ENCODE peak calls at places on chromosomes 3 and 15, in seven cellular contexts. J is effector memory CD4-positive, alpha-beta T cell; G is RWPE2; N is right cardiac atrium; S is colonic mucosa; L is thoracic aorta; F is SJSA1. Z is an unnamed sample. For H3K9me3, the result is how much of the 10 kb centered on the place peaks cover.

GRCh38 chr15:31278056-31278445 is 48.6 kb upstream of the KLF13 start:
- DNase-seq in J (no peak), F (no peak), N (no peak), G (peak), S (no peak), L (no peak), Z (no peak)

GRCh38 chr15:44243146-44243545 is 45.4 kb upstream of the GOLM2 start:
- DNase-seq in G (no peak), N (no peak), L (no peak), S (no peak), J (no peak), F (no peak), Z (no peak)

GRCh38 chr3:113606539-113607218 is 74.3 kb downstream of the SIDT1 start:
- DNase-seq in F (no peak), G (no peak), J (peak), S (no peak), L (no peak), N (no peak), Z (no peak)

GRCh38 chr15:75201609-75202250 is at the start of gene C15orf39:
- DNase-seq in N (peak), G (peak), L (no peak), F (peak), S (peak), J (peak), Z (no peak)

GRCh38 chr15:89248584-89248983 is 4.8 kb downstream of the FANCI start:
- DNase-seq in F (no peak), L (no peak), S (no peak), N (no peak), G (no peak), J (no peak), Z (no peak)

GRCh38 chr3:147816770-147817169 is 407.6 kb downstream of the ZIC1 start:
- DNase-seq in L (no peak), J (no peak), S (peak), N (peak), F (no peak), G (no peak), Z (no peak)

GRCh38 chr3:10855871-10856662 is 40.0 kb downstream of the SLC6A11 start:
- DNase-seq in J (no peak), N (no peak), S (no peak), L (no peak), F (no peak), G (no peak), Z (no peak)

GRCh38 chr3:69558912-69559311 is 173.0 kb upstream of the FRMD4B start:
- DNase-seq in G (no peak), N (no peak), F (no peak), L (no peak), J (no peak), S (peak), Z (no peak)

GRCh38 chr3:196108075-196108743 is 26.3 kb upstream of the TFRC start:
- DNase-seq in F (no peak), G (no peak), N (no peak), L (no peak), J (no peak), S (no peak), Z (no peak)

GRCh38 chr3:29334652-29335189 is 53.9 kb downstream of the RBMS3 start:
- DNase-seq in F (no peak), J (no peak), S (no peak), L (no peak), G (no peak), N (no peak), Z (no peak)

GRCh38 chr3:165192610-165193192 is 3.5 kb downstream of the SLITRK3 start:
- DNase-seq in J (no peak), L (no peak), G (no peak), N (no peak), F (no peak), S (no peak), Z (no peak)

GRCh38 chr15:80403712-80404056 is 498 bp upstream of the ARNT2 start:
- DNase-seq in S (no peak), G (no peak), F (no peak), N (no peak), L (no peak), J (no peak), Z (no peak)

GRCh38 chr15:76588811-76589747 is 252.5 kb downstream of the ISL2 start:
- DNase-seq in F (no peak), G (no peak), L (no peak), N (no peak), J (no peak), S (peak), Z (no peak)

GRCh38 chr3:32022947-32023346 is 41.4 kb downstream of the ZNF860 start:
- DNase-seq in N (no peak), S (peak), L (no peak), J (no peak), F (no peak), G (no peak), Z (no peak)

GRCh38 chr3:120284702-120285507 is at the start of gene GPR156:
- DNase-seq in S (no peak), J (no peak), N (peak), G (no peak), L (no peak), F (no peak), Z (no peak)

GRCh38 chr3:172235698-172236097 is 196.3 kb downstream of the FNDC3B start:
- DNase-seq in N (no peak), S (no peak), J (no peak), F (no peak), L (no peak), G (no peak), Z (no peak)

GRCh38 chr3:146161725-146162047 is 702 bp upstream of the PLOD2 start:
- DNase-seq in L (no peak), S (peak), J (no peak), G (no peak), N (peak), F (no peak), Z (no peak)

GRCh38 chr3:39407259-39407629 is 724 bp downstream of the RPSA start:
- DNase-seq in S (no peak), N (no peak), G (no peak), J (no peak), F (peak), L (no peak), Z (no peak)

GRCh38 chr3:42516443-42516842 is 14.0 kb downstream of the VIPR1 start:
- DNase-seq in J (no peak), F (no peak), L (no peak), S (peak), G (no peak), N (peak), Z (no peak)

DNA sequence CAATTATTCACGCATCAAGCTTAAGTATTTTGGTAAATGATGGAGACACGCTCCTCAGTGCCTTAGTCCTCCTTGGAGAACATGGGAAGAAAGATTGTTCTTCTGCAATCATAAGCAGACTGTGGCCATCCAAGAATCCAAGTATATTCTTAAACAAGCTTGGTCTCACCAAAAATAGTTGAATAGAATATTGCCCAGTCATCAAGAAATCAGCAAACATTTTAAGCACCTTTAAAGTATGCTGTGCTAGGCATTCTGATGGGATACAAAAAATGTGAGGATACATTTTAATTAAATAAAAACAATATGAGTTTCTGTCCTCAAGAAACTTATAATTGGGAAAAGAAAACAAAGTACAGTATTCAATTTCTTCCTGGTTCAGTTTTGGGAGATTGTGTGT is 445.5 kb downstream of the CNTN4 start:
- DNase-seq in N (no peak), F (no peak), L (no peak), S (no peak), J (no peak), G (no peak), Z (no peak)
- H3K9me3 ChIP-seq in N (under half), F (under half), L (under half), S (under half), J (under half), G (under half), Z (under half)

GRCh38 chr15:87591521-87591920 is 665.0 kb downstream of the NTRK3 start:
- DNase-seq in L (no peak), N (no peak), J (no peak), G (no peak), S (no peak), F (no peak), Z (no peak)

GRCh38 chr15:87589134-87589533 is 667.4 kb downstream of the NTRK3 start:
- DNase-seq in G (no peak), F (no peak), J (no peak), N (no peak), L (no peak), S (no peak), Z (no peak)

DNA sequence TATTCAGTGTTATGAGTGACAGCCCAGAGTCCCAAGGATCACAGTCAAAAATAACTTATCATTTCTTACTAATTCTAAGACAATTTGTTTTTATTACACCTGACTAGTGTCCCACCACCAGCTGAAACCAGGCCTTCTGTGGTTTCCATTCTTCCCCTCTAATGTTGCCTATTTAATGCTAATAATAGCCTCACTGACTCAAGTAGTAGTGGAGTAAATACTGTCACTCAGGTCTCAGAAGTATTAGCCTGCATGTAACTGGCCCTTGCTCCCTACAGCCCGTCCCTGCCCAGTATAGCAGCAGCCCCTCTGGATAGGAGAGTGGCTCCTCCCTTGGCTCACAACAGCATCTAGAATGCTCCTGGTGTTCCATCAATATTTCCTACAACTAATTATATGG is 665.5 kb downstream of the NTRK3 start:
- DNase-seq in G (no peak), N (no peak), F (no peak), J (no peak), S (no peak), L (no peak), Z (no peak)
- H3K27ac ChIP-seq in G (no peak), N (no peak), F (no peak), J (no peak), S (no peak), L (no peak), Z (no peak)

DNA sequence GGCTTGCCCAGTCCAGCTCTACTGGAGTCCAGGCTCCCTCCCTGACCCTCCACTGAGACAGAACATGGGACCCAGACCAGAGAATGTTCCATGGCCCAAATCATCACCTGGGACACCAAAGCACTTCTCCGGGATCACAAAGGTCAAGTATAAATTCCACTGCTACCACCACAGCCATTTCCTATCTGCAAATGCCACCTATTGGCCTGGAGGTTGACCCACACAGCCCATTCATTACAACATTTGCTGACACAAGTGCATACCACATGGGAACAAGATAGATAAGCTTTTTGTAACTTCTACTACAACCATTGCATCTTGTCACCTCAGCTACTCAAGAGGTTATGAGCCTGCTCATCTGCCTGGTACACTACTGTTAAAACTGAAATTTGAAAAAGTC is 126.8 kb upstream of the NECTIN3 start:
- DNase-seq in S (no peak), L (no peak), F (no peak), J (no peak), N (no peak), G (no peak), Z (no peak)
- H3K9me3 ChIP-seq in S (under half), L (under half), F (under half), J (under half), N (under half), G (under half), Z (under half)

DNA sequence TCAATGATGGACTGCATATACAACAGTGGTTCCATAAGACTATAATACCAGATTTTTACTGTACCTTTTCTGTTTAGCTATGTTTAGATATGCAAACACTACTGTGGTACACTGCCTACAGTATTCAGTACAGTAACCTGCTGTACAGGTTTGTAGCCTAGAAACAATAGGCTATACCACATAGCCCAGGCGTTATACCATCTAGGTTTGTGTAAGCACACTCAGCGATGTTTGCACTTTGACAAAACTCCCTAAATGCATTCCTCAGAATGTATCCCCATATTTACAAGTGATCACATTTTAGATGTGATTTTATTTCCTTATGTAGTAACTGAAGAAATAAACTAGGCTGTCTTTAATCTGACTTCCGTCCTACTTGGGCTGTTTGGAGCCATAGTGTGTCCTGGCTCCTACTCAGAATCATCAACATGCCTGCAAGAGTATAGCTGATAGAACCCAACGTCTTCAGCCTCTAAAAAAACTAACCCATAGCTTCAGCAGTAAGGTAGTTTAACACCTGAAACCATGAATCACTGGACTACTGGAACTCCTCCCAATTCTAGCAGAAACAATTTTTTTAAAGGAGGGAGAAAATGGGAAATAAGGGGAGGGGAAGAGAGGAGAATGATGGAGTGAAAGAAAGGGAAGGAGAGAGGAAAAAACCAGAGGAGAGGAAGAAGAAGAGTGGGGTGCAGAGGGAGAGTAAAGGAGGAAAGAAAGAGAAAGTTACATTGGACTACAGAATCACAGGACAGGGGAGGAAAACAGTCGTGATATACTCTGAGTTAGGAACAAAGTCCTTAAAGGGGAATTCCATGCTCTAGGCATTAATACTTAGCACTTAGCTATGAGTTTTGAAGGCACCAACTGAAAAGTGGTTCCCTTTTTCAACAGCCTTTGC is 67.7 kb upstream of the PLXND1 start:
- DNase-seq in J (no peak), S (no peak), G (no peak), F (no peak), L (no peak), N (no peak), Z (no peak)
- H3K27ac ChIP-seq in J (no peak), S (peak), G (no peak), F (no peak), L (no peak), N (no peak), Z (no peak)

DNA sequence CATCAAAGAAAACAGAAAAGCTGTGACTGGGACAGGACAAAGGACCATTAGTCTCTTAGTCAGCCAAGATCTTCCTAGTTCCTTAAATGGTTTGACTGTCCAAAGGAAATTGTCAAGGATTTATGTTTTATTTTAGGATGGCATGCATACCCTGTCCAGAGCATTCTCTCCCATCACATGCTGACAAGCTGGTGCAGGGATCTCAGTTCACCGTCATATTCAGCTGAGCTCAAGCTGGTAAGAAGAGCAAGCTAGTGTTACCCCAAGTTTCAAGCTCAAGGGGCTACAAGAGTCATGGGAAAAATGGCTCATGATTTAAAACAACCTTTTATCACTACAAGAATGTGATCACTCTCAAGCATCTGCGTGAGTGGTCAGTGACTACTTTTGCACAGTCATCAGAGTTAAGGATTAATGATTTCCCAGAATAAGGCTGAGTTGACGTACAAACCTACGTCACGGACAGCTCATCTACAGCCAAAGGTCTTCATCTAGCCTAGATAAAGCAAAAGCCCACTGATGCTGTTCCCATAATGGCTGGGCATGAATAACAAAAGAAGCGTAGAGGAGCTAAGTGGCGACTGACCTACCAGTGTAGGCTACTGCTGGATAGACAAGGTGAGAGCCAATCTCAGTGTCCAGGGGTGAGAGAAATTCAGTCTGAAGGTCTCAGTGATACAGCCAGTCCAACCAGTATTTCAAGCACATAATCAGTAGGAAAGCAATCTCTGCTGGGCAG is 157.5 kb downstream of the GABRB3 start:
- DNase-seq in N (no peak), G (no peak), F (no peak), L (no peak), S (no peak), J (no peak), Z (no peak)
- H3K9me3 ChIP-seq in N (under half), G (under half), F (under half), L (under half), S (under half), J (under half), Z (under half)

GRCh38 chr3:154244644-154245043 is 79.6 kb downstream of the DHX36 start:
- DNase-seq in F (no peak), J (no peak), G (no peak), S (no peak), L (no peak), N (no peak), Z (no peak)

GRCh38 chr3:154240235-154240634 is 84.1 kb downstream of the DHX36 start:
- DNase-seq in J (no peak), L (no peak), N (no peak), S (no peak), G (no peak), F (no peak), Z (no peak)

GRCh38 chr3:154242766-154243165 is 81.5 kb downstream of the DHX36 start:
- DNase-seq in F (peak), J (no peak), G (no peak), S (no peak), L (no peak), N (no peak), Z (no peak)

GRCh38 chr3:154241496-154241895 is 82.8 kb downstream of the DHX36 start:
- DNase-seq in N (no peak), L (no peak), S (no peak), F (no peak), J (no peak), G (no peak), Z (no peak)

GRCh38 chr3:154243353-154243752 is 80.9 kb downstream of the DHX36 start:
- DNase-seq in N (no peak), J (no peak), L (no peak), G (no peak), S (no peak), F (no peak), Z (no peak)
- H3K27ac ChIP-seq in N (no peak), J (no peak), L (peak), G (peak), S (no peak), F (peak), Z (peak)

GRCh38 chr15:87686308-87686707 is 570.2 kb downstream of the NTRK3 start:
- DNase-seq in N (no peak), F (no peak), G (no peak), J (no peak), S (no peak), L (no peak), Z (no peak)

GRCh38 chr15:87689716-87690115 is 566.8 kb downstream of the NTRK3 start:
- DNase-seq in N (no peak), F (no peak), G (no peak), L (no peak), J (no peak), S (no peak), Z (no peak)

GRCh38 chr15:87682527-87682926 is 574.0 kb downstream of the NTRK3 start:
- DNase-seq in L (no peak), S (no peak), N (no peak), G (no peak), J (no peak), F (no peak), Z (no peak)

DNA sequence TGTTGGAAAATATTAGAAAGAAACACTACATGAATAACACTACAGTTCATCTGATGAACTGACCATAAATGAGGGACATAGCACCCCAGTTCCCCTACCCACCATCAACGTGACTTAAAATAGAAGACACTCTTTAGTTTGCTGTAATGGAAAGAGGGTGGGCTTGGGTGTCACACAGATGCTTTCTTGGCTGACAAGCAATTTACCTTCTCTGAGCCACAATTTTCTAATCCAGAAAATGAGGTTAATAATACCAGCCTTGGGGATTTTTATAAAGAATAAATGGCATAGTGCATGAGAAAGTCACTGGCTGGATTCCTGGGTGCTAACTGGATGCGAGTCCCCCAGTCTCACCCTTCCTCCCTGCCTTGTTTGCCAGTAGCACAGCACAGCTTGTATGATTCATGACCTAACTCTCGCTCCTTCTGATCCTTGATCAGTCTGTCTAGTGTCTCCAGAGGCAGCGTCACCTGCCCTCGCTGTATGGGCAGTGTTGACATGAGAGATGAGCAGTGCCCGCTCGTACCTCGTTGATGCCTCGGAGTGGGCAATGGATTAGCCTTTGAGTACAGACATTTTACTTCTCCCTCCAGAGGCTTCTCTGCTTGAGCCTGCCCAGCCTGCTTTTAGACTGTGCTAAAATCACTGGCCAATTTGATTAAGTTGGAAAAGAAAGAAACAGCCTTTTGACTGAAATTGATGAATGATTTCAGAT is 569.2 kb downstream of the NTRK3 start:
- DNase-seq in F (no peak), S (no peak), L (no peak), J (no peak), N (no peak), G (no peak), Z (no peak)
- H3K9me3 ChIP-seq in F (under half), S (under half), L (under half), J (under half), N (under half), G (under half), Z (under half)

DNA sequence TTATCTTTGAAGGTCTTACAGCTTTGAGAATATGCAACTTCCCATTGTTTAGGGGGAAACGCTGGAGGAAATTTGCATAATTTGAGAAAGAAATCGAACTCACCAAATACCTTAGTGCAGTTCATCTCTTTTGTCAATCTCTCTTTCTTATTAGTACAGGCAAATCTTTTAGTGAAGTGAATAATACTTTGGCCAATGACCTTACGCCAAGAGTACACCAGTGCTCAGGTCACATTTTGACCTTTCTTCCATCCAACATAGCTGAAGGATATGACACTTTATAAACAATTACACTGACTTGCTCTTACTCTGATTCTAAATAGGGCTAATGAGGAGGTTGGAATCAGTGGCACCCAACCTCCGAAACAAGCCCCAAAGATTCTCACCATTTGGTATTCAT is 494.8 kb downstream of the FOXP1 start:
- DNase-seq in N (no peak), L (no peak), J (no peak), F (no peak), S (no peak), G (no peak), Z (no peak)
- H3K27ac ChIP-seq in N (no peak), L (no peak), J (peak), F (peak), S (no peak), G (no peak), Z (no peak)